ENCODE peak calls at places on chromosomes 16 and 17, in seven cellular contexts. One of them, this sample, is unnamed.

GRCh38 chr16:68396481-68396880 is 51.8 kb downstream of the SMPD3 start:
- DNase-seq in upper lobe of right lung: no peak
- DNase-seq in NCI-H2171 treated with DMSO at 0.1 percent for 48 hours: peak; percentile 22
- DNase-seq in endothelial cell: peak; percentile 41
- DNase-seq in cardiac fibroblast: peak; percentile 47
- DNase-seq in cardiac muscle cell: peak; percentile 34
- DNase-seq in HTR-8/SVneo: peak; percentile 67
- DNase-seq in this sample: peak; percentile 21

GRCh38 chr16:18800674-18801196 is 614 bp downstream of the ARL6IP1 start:
- DNase-seq in NCI-H2171 treated with DMSO at 0.1 percent for 48 hours: no peak
- DNase-seq in cardiac muscle cell: no peak
- DNase-seq in HTR-8/SVneo: no peak
- DNase-seq in endothelial cell: peak; percentile 35
- DNase-seq in upper lobe of right lung: no peak
- DNase-seq in cardiac fibroblast: peak; percentile 21
- DNase-seq in this sample: no peak

GRCh38 chr17:82323514-82324234 is 6.3 kb upstream of the CD7 start:
- DNase-seq in HTR-8/SVneo: no peak
- DNase-seq in cardiac fibroblast: no peak
- DNase-seq in cardiac muscle cell: no peak
- DNase-seq in endothelial cell: no peak
- DNase-seq in upper lobe of right lung: peak; percentile 62
- DNase-seq in NCI-H2171 treated with DMSO at 0.1 percent for 48 hours: no peak
- DNase-seq in this sample: no peak

GRCh38 chr16:16033208-16033717 is 83.8 kb downstream of the ABCC1 start:
- DNase-seq in endothelial cell: no peak
- DNase-seq in cardiac fibroblast: no peak
- DNase-seq in cardiac muscle cell: no peak
- DNase-seq in HTR-8/SVneo: no peak
- DNase-seq in upper lobe of right lung: no peak
- DNase-seq in NCI-H2171 treated with DMSO at 0.1 percent for 48 hours: no peak
- DNase-seq in this sample: no peak

GRCh38 chr16:455453-455852 is 30.0 kb downstream of the RAB11FIP3 start:
- DNase-seq in upper lobe of right lung: no peak
- DNase-seq in cardiac muscle cell: no peak
- DNase-seq in NCI-H2171 treated with DMSO at 0.1 percent for 48 hours: no peak
- DNase-seq in HTR-8/SVneo: no peak
- DNase-seq in endothelial cell: no peak
- DNase-seq in cardiac fibroblast: no peak
- DNase-seq in this sample: no peak

GRCh38 chr16:74608944-74609343 is 2.0 kb upstream of the GLG1 start:
- DNase-seq in upper lobe of right lung: peak; percentile 6
- DNase-seq in cardiac fibroblast: no peak
- DNase-seq in NCI-H2171 treated with DMSO at 0.1 percent for 48 hours: peak; percentile 32
- DNase-seq in HTR-8/SVneo: no peak
- DNase-seq in endothelial cell: no peak
- DNase-seq in cardiac muscle cell: no peak
- DNase-seq in this sample: no peak

GRCh38 chr17:6701719-6702118 is 11.4 kb downstream of the SLC13A5 start:
- DNase-seq in upper lobe of right lung: no peak
- DNase-seq in endothelial cell: peak; percentile 82
- DNase-seq in HTR-8/SVneo: peak; percentile 60
- DNase-seq in cardiac fibroblast: peak; percentile 17
- DNase-seq in NCI-H2171 treated with DMSO at 0.1 percent for 48 hours: no peak
- DNase-seq in cardiac muscle cell: peak; percentile 72
- DNase-seq in this sample: no peak

GRCh38 chr16:2250652-2251280 is 621 bp downstream of the ECI1 start:
- DNase-seq in upper lobe of right lung: no peak
- DNase-seq in NCI-H2171 treated with DMSO at 0.1 percent for 48 hours: peak; percentile 39
- DNase-seq in endothelial cell: no peak
- DNase-seq in HTR-8/SVneo: no peak
- DNase-seq in cardiac fibroblast: peak; percentile 20
- DNase-seq in cardiac muscle cell: no peak
- DNase-seq in this sample: no peak

GRCh38 chr16:83842755-83843507 is 35.2 kb downstream of the HSBP1 start:
- DNase-seq in NCI-H2171 treated with DMSO at 0.1 percent for 48 hours: peak; percentile 24
- DNase-seq in upper lobe of right lung: no peak
- DNase-seq in endothelial cell: no peak
- DNase-seq in HTR-8/SVneo: no peak
- DNase-seq in cardiac fibroblast: no peak
- DNase-seq in cardiac muscle cell: no peak
- DNase-seq in this sample: no peak

GRCh38 chr17:45288825-45289224 is 26.9 kb upstream of the SPATA32 start:
- DNase-seq in cardiac fibroblast: no peak
- DNase-seq in HTR-8/SVneo: no peak
- DNase-seq in endothelial cell: no peak
- DNase-seq in cardiac muscle cell: peak; percentile 40
- DNase-seq in upper lobe of right lung: no peak
- DNase-seq in NCI-H2171 treated with DMSO at 0.1 percent for 48 hours: no peak
- DNase-seq in this sample: no peak

GRCh38 chr16:24102120-24102740 is 153.9 kb upstream of the CACNG3 start:
- DNase-seq in cardiac fibroblast: no peak
- DNase-seq in upper lobe of right lung: no peak
- DNase-seq in HTR-8/SVneo: no peak
- DNase-seq in endothelial cell: no peak
- DNase-seq in cardiac muscle cell: no peak
- DNase-seq in NCI-H2171 treated with DMSO at 0.1 percent for 48 hours: no peak
- DNase-seq in this sample: no peak

GRCh38 chr17:65436871-65437270 is 124.6 kb downstream of the AXIN2 start:
- DNase-seq in HTR-8/SVneo: no peak
- DNase-seq in endothelial cell: no peak
- DNase-seq in NCI-H2171 treated with DMSO at 0.1 percent for 48 hours: no peak
- DNase-seq in cardiac fibroblast: no peak
- DNase-seq in cardiac muscle cell: no peak
- DNase-seq in upper lobe of right lung: no peak
- DNase-seq in this sample: no peak

GRCh38 chr16:72872966-72873365 is 175.0 kb downstream of the ZFHX3 start:
- DNase-seq in endothelial cell: no peak
- DNase-seq in upper lobe of right lung: no peak
- DNase-seq in cardiac fibroblast: no peak
- DNase-seq in HTR-8/SVneo: no peak
- DNase-seq in cardiac muscle cell: no peak
- DNase-seq in NCI-H2171 treated with DMSO at 0.1 percent for 48 hours: no peak
- DNase-seq in this sample: no peak

GRCh38 chr17:66715745-66716156 is 119.2 kb upstream of the CACNG5 start:
- DNase-seq in cardiac muscle cell: peak; percentile 79
- DNase-seq in HTR-8/SVneo: peak; percentile 91
- DNase-seq in upper lobe of right lung: no peak
- DNase-seq in endothelial cell: peak; percentile 26
- DNase-seq in NCI-H2171 treated with DMSO at 0.1 percent for 48 hours: peak; percentile 85
- DNase-seq in cardiac fibroblast: peak; percentile 76
- DNase-seq in this sample: no peak

GRCh38 chr17:74738051-74738996 is 1.3 kb downstream of the RAB37 start:
- DNase-seq in NCI-H2171 treated with DMSO at 0.1 percent for 48 hours: no peak
- DNase-seq in cardiac muscle cell: no peak
- DNase-seq in endothelial cell: no peak
- DNase-seq in cardiac fibroblast: peak; percentile 53
- DNase-seq in HTR-8/SVneo: no peak
- DNase-seq in upper lobe of right lung: no peak
- DNase-seq in this sample: no peak

GRCh38 chr17:4072487-4073157 is 70.2 kb downstream of the ZZEF1 start:
- DNase-seq in NCI-H2171 treated with DMSO at 0.1 percent for 48 hours: no peak
- DNase-seq in HTR-8/SVneo: no peak
- DNase-seq in cardiac muscle cell: no peak
- DNase-seq in endothelial cell: no peak
- DNase-seq in upper lobe of right lung: no peak
- DNase-seq in cardiac fibroblast: peak; percentile 53
- DNase-seq in this sample: no peak

GRCh38 chr17:74569392-74570003 is 2.2 kb upstream of the CD300H start:
- DNase-seq in NCI-H2171 treated with DMSO at 0.1 percent for 48 hours: no peak
- DNase-seq in endothelial cell: no peak
- DNase-seq in cardiac fibroblast: peak; percentile 97
- DNase-seq in HTR-8/SVneo: peak; percentile 89
- DNase-seq in upper lobe of right lung: no peak
- DNase-seq in cardiac muscle cell: no peak
- DNase-seq in this sample: no peak

GRCh38 chr17:3739422-3740124 is 15.9 kb downstream of the HASPIN start:
- DNase-seq in NCI-H2171 treated with DMSO at 0.1 percent for 48 hours: no peak
- DNase-seq in upper lobe of right lung: no peak
- DNase-seq in HTR-8/SVneo: no peak
- DNase-seq in cardiac muscle cell: no peak
- DNase-seq in cardiac fibroblast: no peak
- DNase-seq in endothelial cell: no peak
- DNase-seq in this sample: no peak

GRCh38 chr17:77098884-77099545 is 41.8 kb upstream of the SEC14L1 start:
- DNase-seq in cardiac fibroblast: peak; percentile 88
- DNase-seq in upper lobe of right lung: no peak
- DNase-seq in NCI-H2171 treated with DMSO at 0.1 percent for 48 hours: peak; percentile 16
- DNase-seq in endothelial cell: no peak
- DNase-seq in HTR-8/SVneo: peak; percentile 59
- DNase-seq in cardiac muscle cell: no peak
- DNase-seq in this sample: peak; percentile 57

GRCh38 chr16:77531741-77532140 is 96.9 kb upstream of the ADAMTS18 start:
- DNase-seq in cardiac fibroblast: no peak
- DNase-seq in cardiac muscle cell: no peak
- DNase-seq in endothelial cell: no peak
- DNase-seq in upper lobe of right lung: no peak
- DNase-seq in NCI-H2171 treated with DMSO at 0.1 percent for 48 hours: no peak
- DNase-seq in HTR-8/SVneo: no peak
- DNase-seq in this sample: no peak

GRCh38 chr17:40284085-40284713 is 3.5 kb upstream of the CDC6 start:
- DNase-seq in endothelial cell: no peak
- DNase-seq in HTR-8/SVneo: peak; percentile 41
- DNase-seq in cardiac muscle cell: no peak
- DNase-seq in upper lobe of right lung: no peak
- DNase-seq in cardiac fibroblast: peak; percentile 76
- DNase-seq in NCI-H2171 treated with DMSO at 0.1 percent for 48 hours: no peak
- DNase-seq in this sample: peak; percentile 64

GRCh38 chr17:74677558-74678466 is 34.9 kb downstream of the CD300LF start:
- DNase-seq in NCI-H2171 treated with DMSO at 0.1 percent for 48 hours: peak; percentile 98
- DNase-seq in HTR-8/SVneo: no peak
- DNase-seq in upper lobe of right lung: no peak
- DNase-seq in cardiac muscle cell: peak; percentile 51
- DNase-seq in endothelial cell: no peak
- DNase-seq in cardiac fibroblast: peak; percentile 37
- DNase-seq in this sample: no peak

GRCh38 chr16:4303973-4304372 is 11.9 kb upstream of the GLIS2 start:
- DNase-seq in NCI-H2171 treated with DMSO at 0.1 percent for 48 hours: peak; percentile 36
- DNase-seq in upper lobe of right lung: no peak
- DNase-seq in endothelial cell: no peak
- DNase-seq in cardiac muscle cell: no peak
- DNase-seq in HTR-8/SVneo: no peak
- DNase-seq in cardiac fibroblast: no peak
- DNase-seq in this sample: no peak

GRCh38 chr17:77443743-77444260 is 303.0 kb downstream of the SEC14L1 start:
- DNase-seq in cardiac muscle cell: no peak
- DNase-seq in endothelial cell: no peak
- DNase-seq in HTR-8/SVneo: no peak
- DNase-seq in cardiac fibroblast: no peak
- DNase-seq in upper lobe of right lung: no peak
- DNase-seq in NCI-H2171 treated with DMSO at 0.1 percent for 48 hours: no peak
- DNase-seq in this sample: no peak

GRCh38 chr16:65044861-65045260 is 77.0 kb downstream of the CDH11 start:
- DNase-seq in upper lobe of right lung: no peak
- DNase-seq in cardiac muscle cell: no peak
- DNase-seq in cardiac fibroblast: peak; percentile 57
- DNase-seq in endothelial cell: no peak
- DNase-seq in HTR-8/SVneo: no peak
- DNase-seq in NCI-H2171 treated with DMSO at 0.1 percent for 48 hours: no peak
- DNase-seq in this sample: peak; percentile 30

GRCh38 chr16:27347930-27348685 is 34.3 kb downstream of the IL4R start:
- DNase-seq in NCI-H2171 treated with DMSO at 0.1 percent for 48 hours: peak; percentile 16
- DNase-seq in cardiac muscle cell: no peak
- DNase-seq in cardiac fibroblast: no peak
- DNase-seq in HTR-8/SVneo: no peak
- DNase-seq in endothelial cell: no peak
- DNase-seq in upper lobe of right lung: no peak
- DNase-seq in this sample: no peak

GRCh38 chr17:67125417-67125816 is 81.1 kb downstream of the CACNG1 start:
- DNase-seq in cardiac muscle cell: no peak
- DNase-seq in endothelial cell: no peak
- DNase-seq in HTR-8/SVneo: no peak
- DNase-seq in cardiac fibroblast: no peak
- DNase-seq in NCI-H2171 treated with DMSO at 0.1 percent for 48 hours: no peak
- DNase-seq in upper lobe of right lung: no peak
- DNase-seq in this sample: no peak

GRCh38 chr17:81245665-81246342 is 6.7 kb downstream of the NDUFAF8 start:
- DNase-seq in cardiac fibroblast: no peak
- DNase-seq in endothelial cell: no peak
- DNase-seq in NCI-H2171 treated with DMSO at 0.1 percent for 48 hours: no peak
- DNase-seq in upper lobe of right lung: no peak
- DNase-seq in cardiac muscle cell: no peak
- DNase-seq in HTR-8/SVneo: no peak
- DNase-seq in this sample: no peak

GRCh38 chr16:78813917-78814316 is 714.5 kb downstream of the WWOX start:
- DNase-seq in NCI-H2171 treated with DMSO at 0.1 percent for 48 hours: no peak
- DNase-seq in cardiac muscle cell: no peak
- DNase-seq in upper lobe of right lung: no peak
- DNase-seq in cardiac fibroblast: no peak
- DNase-seq in HTR-8/SVneo: no peak
- DNase-seq in endothelial cell: no peak
- DNase-seq in this sample: no peak

GRCh38 chr17:74922694-74923537 is at the start of gene USH1G:
- DNase-seq in HTR-8/SVneo: peak; percentile 93
- DNase-seq in cardiac fibroblast: no peak
- DNase-seq in NCI-H2171 treated with DMSO at 0.1 percent for 48 hours: peak; percentile 38
- DNase-seq in cardiac muscle cell: peak; percentile 48
- DNase-seq in upper lobe of right lung: no peak
- DNase-seq in endothelial cell: no peak
- DNase-seq in this sample: no peak

GRCh38 chr16:3951861-3952332 is 71.4 kb upstream of the CREBBP start:
- DNase-seq in HTR-8/SVneo: no peak
- DNase-seq in endothelial cell: no peak
- DNase-seq in cardiac muscle cell: no peak
- DNase-seq in upper lobe of right lung: no peak
- DNase-seq in cardiac fibroblast: peak; percentile 55
- DNase-seq in NCI-H2171 treated with DMSO at 0.1 percent for 48 hours: peak; percentile 90
- DNase-seq in this sample: no peak

GRCh38 chr17:58060596-58061191 is 22.5 kb upstream of the DYNLL2 start:
- DNase-seq in cardiac muscle cell: no peak
- DNase-seq in NCI-H2171 treated with DMSO at 0.1 percent for 48 hours: peak; percentile 20
- DNase-seq in cardiac fibroblast: peak; percentile 67
- DNase-seq in upper lobe of right lung: no peak
- DNase-seq in endothelial cell: no peak
- DNase-seq in HTR-8/SVneo: no peak
- DNase-seq in this sample: no peak

GRCh38 chr17:32833076-32833475 is 43.8 kb downstream of the MYO1D start:
- DNase-seq in cardiac fibroblast: no peak
- DNase-seq in HTR-8/SVneo: no peak
- DNase-seq in upper lobe of right lung: no peak
- DNase-seq in NCI-H2171 treated with DMSO at 0.1 percent for 48 hours: no peak
- DNase-seq in endothelial cell: no peak
- DNase-seq in cardiac muscle cell: peak; percentile 46
- DNase-seq in this sample: no peak

GRCh38 chr17:62653002-62653830 is 25.7 kb downstream of the MRC2 start:
- DNase-seq in upper lobe of right lung: peak; percentile 90
- DNase-seq in endothelial cell: peak; percentile 53
- DNase-seq in cardiac muscle cell: peak; percentile 45
- DNase-seq in cardiac fibroblast: peak; percentile 46
- DNase-seq in NCI-H2171 treated with DMSO at 0.1 percent for 48 hours: peak; percentile 84
- DNase-seq in HTR-8/SVneo: peak; percentile 77
- DNase-seq in this sample: no peak

GRCh38 chr17:45291170-45291805 is 25.5 kb downstream of the MAP3K14 start:
- DNase-seq in NCI-H2171 treated with DMSO at 0.1 percent for 48 hours: no peak
- DNase-seq in cardiac muscle cell: no peak
- DNase-seq in endothelial cell: no peak
- DNase-seq in cardiac fibroblast: no peak
- DNase-seq in HTR-8/SVneo: no peak
- DNase-seq in upper lobe of right lung: no peak
- DNase-seq in this sample: no peak

This sample was measured in foreskin melanocyte.